ENCODE peak calls at places on chromosomes 3 and 15, in six cellular contexts. D is right lobe of liver, A is HCT116, C is psoas muscle, Y is neuronal stem cell, H is AG04450. K is an unnamed sample. For H3K9me3, the result is how much of the 10 kb centered on the place peaks cover.

GRCh38 chr15:25825215-25825614 is 37.9 kb downstream of the ATP10A start:
- DNase-seq in D (no peak), A (no peak), H (no peak), Y (no peak), C (no peak), K (no peak)

GRCh38 chr3:159804726-159805410 is 183.8 kb upstream of the IL12A start:
- DNase-seq in C (peak), H (peak), D (peak), A (peak), Y (peak), K (no peak)

GRCh38 chr3:125644036-125645025 is 49.0 kb upstream of the OSBPL11 start:
- DNase-seq in Y (no peak), A (no peak), C (peak), D (peak), H (no peak), K (no peak)

GRCh38 chr3:194998948-194999347 is 272.0 kb downstream of the XXYLT1 start:
- DNase-seq in D (no peak), H (no peak), Y (no peak), A (no peak), C (no peak), K (no peak)

GRCh38 chr3:195015021-195015420 is 255.9 kb downstream of the XXYLT1 start:
- DNase-seq in D (no peak), Y (no peak), A (no peak), H (no peak), C (no peak), K (no peak)

GRCh38 chr3:181723064-181723463 is 11.3 kb downstream of the SOX2 start:
- DNase-seq in D (no peak), H (no peak), C (no peak), A (no peak), Y (no peak), K (no peak)

GRCh38 chr3:126125781-126126251 is 41.9 kb upstream of the SLC41A3 start:
- DNase-seq in H (no peak), C (peak), D (peak), Y (no peak), A (no peak), K (no peak)

GRCh38 chr3:125618851-125619250 is 23.6 kb upstream of the OSBPL11 start:
- DNase-seq in D (no peak), C (no peak), Y (no peak), A (no peak), H (no peak), K (no peak)

GRCh38 chr15:69666441-69666882 is 213.8 kb downstream of the RPLP1 start:
- DNase-seq in C (no peak), H (no peak), Y (no peak), D (no peak), A (no peak), K (no peak)

GRCh38 chr3:155083313-155083905 is 3.3 kb downstream of the MME start:
- DNase-seq in A (no peak), Y (no peak), C (no peak), H (no peak), D (no peak), K (no peak)

GRCh38 chr3:155078959-155079794 is 942 bp upstream of the MME start:
- DNase-seq in C (no peak), H (no peak), D (no peak), A (no peak), Y (peak), K (no peak)

GRCh38 chr3:155080692-155081091 is 573 bp downstream of the MME start:
- DNase-seq in D (no peak), Y (no peak), A (no peak), C (no peak), H (no peak), K (no peak)

GRCh38 chr3:155076888-155077287 is 3.2 kb upstream of the MME start:
- DNase-seq in H (no peak), D (no peak), Y (no peak), C (no peak), A (no peak), K (no peak)

DNA sequence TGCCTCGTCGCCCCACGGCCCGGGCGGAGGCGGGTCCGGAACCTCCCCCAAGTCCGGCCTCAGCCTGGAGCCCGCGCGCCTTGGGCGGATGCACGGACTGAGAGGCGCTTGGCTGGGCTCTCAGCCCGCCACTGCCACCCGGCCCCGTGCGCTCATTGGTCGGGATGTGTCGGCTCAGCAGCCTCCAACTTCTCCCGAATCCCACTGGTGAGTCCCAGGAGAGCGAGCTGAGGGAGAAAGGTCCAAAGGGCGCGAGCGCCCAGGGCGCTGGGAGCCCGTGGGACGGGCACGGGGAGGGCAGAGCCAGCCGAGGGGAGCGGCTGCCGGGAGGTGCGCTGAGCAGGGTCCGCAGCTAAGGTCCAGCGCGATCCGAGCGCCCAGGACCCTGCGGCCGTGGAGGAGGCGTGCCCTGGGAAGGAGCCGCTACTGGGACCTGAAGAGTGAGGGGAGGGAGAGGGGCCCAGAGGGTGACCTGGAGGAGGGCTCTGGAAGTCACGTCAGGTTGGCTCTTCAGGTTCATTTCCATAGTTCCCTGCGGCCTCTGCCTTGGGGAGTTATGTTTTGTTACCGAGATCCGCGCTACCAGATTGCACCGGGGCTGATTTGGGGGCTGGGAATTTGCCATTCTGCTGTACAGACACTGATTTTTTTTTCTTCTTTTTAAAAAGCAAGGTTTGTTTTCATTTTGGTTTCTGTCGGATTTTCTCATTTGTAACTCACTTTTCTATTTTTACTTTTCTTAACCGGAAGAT is at the start of gene MME:
- DNase-seq in A (no peak), Y (peak), H (no peak), C (peak), D (peak), K (no peak)
- H3K4me3 ChIP-seq in A (no peak), Y (peak), H (peak), C (peak), D (peak), K (no peak)

GRCh38 chr3:25567806-25568524 is 96.7 kb downstream of the TOP2B start:
- DNase-seq in Y (no peak), H (no peak), D (no peak), C (no peak), A (no peak), K (no peak)

GRCh38 chr3:25567390-25567789 is 97.3 kb downstream of the TOP2B start:
- DNase-seq in D (no peak), C (no peak), Y (no peak), A (no peak), H (no peak), K (no peak)

GRCh38 chr3:25566358-25566920 is 98.3 kb downstream of the TOP2B start:
- DNase-seq in A (no peak), Y (no peak), D (no peak), H (no peak), C (no peak), K (no peak)

GRCh38 chr3:25564040-25564439 is 100.7 kb downstream of the TOP2B start:
- DNase-seq in C (no peak), H (no peak), A (no peak), Y (no peak), D (no peak), K (no peak)

GRCh38 chr3:25565807-25566206 is 98.9 kb downstream of the TOP2B start:
- DNase-seq in D (no peak), H (no peak), A (no peak), C (no peak), Y (no peak), K (no peak)
- H3K27ac ChIP-seq in D (no peak), H (no peak), A (no peak), C (no peak), Y (no peak), K (no peak)

GRCh38 chr15:79923068-79923514 is 26.3 kb upstream of the MTHFS start:
- DNase-seq in D (peak), Y (peak), H (no peak), C (peak), A (no peak), K (peak)

GRCh38 chr15:79922512-79923067 is 25.8 kb upstream of the MTHFS start:
- DNase-seq in A (no peak), D (no peak), Y (no peak), H (no peak), C (no peak), K (no peak)

GRCh38 chr15:79919749-79920511 is 23.1 kb upstream of the MTHFS start:
- DNase-seq in Y (no peak), D (no peak), A (no peak), C (no peak), H (no peak), K (no peak)

GRCh38 chr15:79924379-79924778 is 27.6 kb upstream of the MTHFS start:
- DNase-seq in H (no peak), Y (no peak), C (no peak), D (no peak), A (no peak), K (peak)

GRCh38 chr15:79923515-79924169 is 26.8 kb upstream of the MTHFS start:
- DNase-seq in A (peak), D (peak), C (peak), H (peak), Y (peak), K (peak)
- H3K9me3 ChIP-seq in A (under half), D (under half), C (under half), H (under half), Y (under half), K (under half)

GRCh38 chr3:127134887-127135240 is 58.1 kb upstream of the PRR23E start:
- DNase-seq in H (no peak), Y (no peak), D (no peak), C (no peak), A (no peak), K (no peak)
- H3K4me3 ChIP-seq in H (no peak), Y (peak), D (no peak), C (peak), A (no peak), K (no peak)

GRCh38 chr3:96814581-96815567 is at the start of gene EPHA6:
- DNase-seq in A (no peak), Y (no peak), D (peak), H (no peak), C (no peak), K (no peak)
- H3K27ac ChIP-seq in A (no peak), Y (no peak), D (no peak), H (no peak), C (no peak), K (no peak)

GRCh38 chr3:171565671-171566070 is 105.5 kb upstream of the TNIK start:
- DNase-seq in H (no peak), Y (no peak), C (no peak), A (no peak), D (no peak), K (no peak)
- H3K9me3 ChIP-seq in H (under half), Y (under half), C (under half), A (under half), D (under half), K (under half)

GRCh38 chr3:141049681-141050080 is 1.5 kb upstream of the SPSB4 start:
- DNase-seq in A (no peak), Y (no peak), C (no peak), H (no peak), D (no peak), K (no peak)

GRCh38 chr3:141052570-141053069 is 1.5 kb downstream of the SPSB4 start:
- DNase-seq in D (no peak), Y (no peak), A (no peak), H (no peak), C (peak), K (no peak)

GRCh38 chr3:141050576-141050912 is 603 bp upstream of the SPSB4 start:
- DNase-seq in Y (no peak), A (no peak), H (no peak), D (no peak), C (no peak), K (no peak)

GRCh38 chr3:141050913-141051632 is at the start of gene SPSB4:
- DNase-seq in C (peak), D (no peak), Y (peak), A (peak), H (no peak), K (no peak)

GRCh38 chr3:141051641-141052569 is 758 bp downstream of the SPSB4 start:
- DNase-seq in C (peak), Y (peak), D (no peak), H (no peak), A (no peak), K (no peak)
- H3K4me3 ChIP-seq in C (peak), Y (peak), D (peak), H (peak), A (no peak), K (no peak)

GRCh38 chr3:72310028-72310987 is 525.4 kb upstream of the PROK2 start:
- DNase-seq in Y (no peak), H (peak), D (peak), C (no peak), A (no peak), K (peak)

GRCh38 chr3:72313308-72313707 is 528.4 kb upstream of the PROK2 start:
- DNase-seq in D (no peak), C (no peak), H (no peak), Y (no peak), A (no peak), K (no peak)

GRCh38 chr3:72312339-72312738 is 527.4 kb upstream of the PROK2 start:
- DNase-seq in H (no peak), D (no peak), Y (no peak), C (no peak), A (no peak), K (no peak)

GRCh38 chr3:72309626-72310025 is 524.7 kb upstream of the PROK2 start:
- DNase-seq in Y (no peak), H (no peak), A (no peak), D (no peak), C (no peak), K (no peak)

GRCh38 chr3:72311425-72311824 is 526.5 kb upstream of the PROK2 start:
- DNase-seq in C (no peak), H (no peak), A (no peak), Y (no peak), D (no peak), K (no peak)
- H3K27ac ChIP-seq in C (no peak), H (no peak), A (no peak), Y (no peak), D (no peak), K (no peak)